ENCODE peak calls at places on chromosomes 12 and 14, in four cellular contexts. One of them, this sample, is unnamed. For H3K4me1, the result is how much of the 10 kb centered on the place peaks cover.

GRCh38 chr12:48034835-48035805 is 30.8 kb upstream of the COL2A1 start:
- DNase-seq in GM23248: no peak
- DNase-seq in CD8-positive, alpha-beta memory T cell: no peak
- DNase-seq in heart right ventricle: no peak
- DNase-seq in this sample: no peak

GRCh38 chr12:57591567-57592325 is 754 bp downstream of the PIP4K2C start:
- DNase-seq in GM23248: peak
- DNase-seq in CD8-positive, alpha-beta memory T cell: no peak
- DNase-seq in heart right ventricle: no peak
- DNase-seq in this sample: no peak

GRCh38 chr14:54354096-54354495 is 42.7 kb upstream of the CDKN3 start:
- DNase-seq in GM23248: no peak
- DNase-seq in CD8-positive, alpha-beta memory T cell: no peak
- DNase-seq in heart right ventricle: no peak
- DNase-seq in this sample: no peak

GRCh38 chr12:25194722-25195055 is 271 bp downstream of the DNAI7 start:
- DNase-seq in heart right ventricle: no peak
- DNase-seq in GM23248: no peak
- DNase-seq in CD8-positive, alpha-beta memory T cell: no peak
- DNase-seq in this sample: no peak

GRCh38 chr12:50551866-50552265 is 47.1 kb downstream of the DIP2B start:
- DNase-seq in CD8-positive, alpha-beta memory T cell: no peak
- DNase-seq in GM23248: no peak
- DNase-seq in heart right ventricle: no peak
- DNase-seq in this sample: no peak

GRCh38 chr14:54102530-54102929 is 145.9 kb upstream of the BMP4 start:
- DNase-seq in heart right ventricle: no peak
- DNase-seq in GM23248: no peak
- DNase-seq in CD8-positive, alpha-beta memory T cell: no peak
- DNase-seq in this sample: no peak

GRCh38 chr14:94011795-94012194 is 14.3 kb upstream of the OTUB2 start:
- DNase-seq in GM23248: peak
- DNase-seq in heart right ventricle: no peak
- DNase-seq in CD8-positive, alpha-beta memory T cell: peak
- DNase-seq in this sample: peak

GRCh38 chr12:52057958-52058576 is 6.8 kb downstream of the NR4A1 start:
- DNase-seq in GM23248: no peak
- DNase-seq in heart right ventricle: no peak
- DNase-seq in CD8-positive, alpha-beta memory T cell: no peak
- DNase-seq in this sample: no peak

GRCh38 chr12:92927436-92928116 is 1.5 kb downstream of the EEA1 start:
- DNase-seq in GM23248: peak
- DNase-seq in CD8-positive, alpha-beta memory T cell: no peak
- DNase-seq in heart right ventricle: no peak
- DNase-seq in this sample: peak

GRCh38 chr12:80634903-80635302 is 72.5 kb upstream of the MYF6 start:
- DNase-seq in CD8-positive, alpha-beta memory T cell: no peak
- DNase-seq in GM23248: no peak
- DNase-seq in heart right ventricle: no peak
- DNase-seq in this sample: no peak

GRCh38 chr12:102680296-102680695 is 199.9 kb upstream of the IGF1 start:
- DNase-seq in GM23248: no peak
- DNase-seq in CD8-positive, alpha-beta memory T cell: no peak
- DNase-seq in heart right ventricle: no peak
- DNase-seq in this sample: no peak

GRCh38 chr14:22448905-22449611 is 140.0 kb downstream of the DAD1 start:
- DNase-seq in CD8-positive, alpha-beta memory T cell: no peak
- DNase-seq in heart right ventricle: no peak
- DNase-seq in GM23248: peak
- DNase-seq in this sample: peak

GRCh38 chr14:64410084-64410774 is 22.1 kb downstream of the MTHFD1 start:
- DNase-seq in CD8-positive, alpha-beta memory T cell: no peak
- DNase-seq in GM23248: peak
- DNase-seq in heart right ventricle: no peak
- DNase-seq in this sample: peak

GRCh38 chr14:91149462-91149861 is 35.6 kb downstream of the DGLUCY start:
- DNase-seq in heart right ventricle: peak
- DNase-seq in CD8-positive, alpha-beta memory T cell: no peak
- DNase-seq in GM23248: peak
- DNase-seq in this sample: peak

GRCh38 chr12:97968641-97969171 is 506.1 kb downstream of the RMST start:
- DNase-seq in CD8-positive, alpha-beta memory T cell: no peak
- DNase-seq in GM23248: no peak
- DNase-seq in heart right ventricle: no peak
- DNase-seq in this sample: no peak

GRCh38 chr14:24634158-24634557 is at the start of gene GZMB:
- DNase-seq in CD8-positive, alpha-beta memory T cell: peak
- DNase-seq in heart right ventricle: no peak
- DNase-seq in GM23248: peak
- DNase-seq in this sample: no peak

GRCh38 chr12:87930033-87930432 is 99.2 kb downstream of the C12orf50 start:
- DNase-seq in CD8-positive, alpha-beta memory T cell: no peak
- DNase-seq in heart right ventricle: no peak
- DNase-seq in GM23248: peak
- DNase-seq in this sample: peak

GRCh38 chr12:11661491-11662085 is 12.1 kb downstream of the ETV6 start:
- DNase-seq in GM23248: no peak
- DNase-seq in heart right ventricle: no peak
- DNase-seq in CD8-positive, alpha-beta memory T cell: no peak
- DNase-seq in this sample: no peak

GRCh38 chr12:85693093-85693665 is 143.0 kb downstream of the RASSF9 start:
- DNase-seq in CD8-positive, alpha-beta memory T cell: no peak
- DNase-seq in heart right ventricle: no peak
- DNase-seq in GM23248: no peak
- DNase-seq in this sample: no peak

GRCh38 chr12:6341439-6342139 is at the start of gene TNFRSF1A:
- DNase-seq in CD8-positive, alpha-beta memory T cell: peak
- DNase-seq in GM23248: peak
- DNase-seq in heart right ventricle: peak
- DNase-seq in this sample: peak

GRCh38 chr12:108394196-108394595 is 55.1 kb upstream of the CMKLR1 start:
- DNase-seq in CD8-positive, alpha-beta memory T cell: no peak
- DNase-seq in GM23248: peak
- DNase-seq in heart right ventricle: peak
- DNase-seq in this sample: peak

GRCh38 chr14:100900837-100901390 is 2.6 kb downstream of the RTL1 start:
- DNase-seq in CD8-positive, alpha-beta memory T cell: no peak
- DNase-seq in heart right ventricle: no peak
- DNase-seq in GM23248: peak
- DNase-seq in this sample: no peak

GRCh38 chr12:51777973-51778372 is 70.5 kb downstream of the FIGNL2 start:
- DNase-seq in GM23248: no peak
- DNase-seq in CD8-positive, alpha-beta memory T cell: no peak
- DNase-seq in heart right ventricle: no peak
- DNase-seq in this sample: no peak

GRCh38 chr12:3333583-3333982 is 157.4 kb upstream of the PRMT8 start:
- DNase-seq in GM23248: no peak
- DNase-seq in CD8-positive, alpha-beta memory T cell: no peak
- DNase-seq in heart right ventricle: peak
- DNase-seq in this sample: no peak

GRCh38 chr12:99157946-99158345 is 489.6 kb upstream of the GARIN6 start:
- DNase-seq in GM23248: no peak
- DNase-seq in CD8-positive, alpha-beta memory T cell: no peak
- DNase-seq in heart right ventricle: no peak
- DNase-seq in this sample: peak
- H3K4me1 ChIP-seq in GM23248: under half
- H3K4me1 ChIP-seq in CD8-positive, alpha-beta memory T cell: under half
- H3K4me1 ChIP-seq in heart right ventricle: under half
- H3K4me1 ChIP-seq in this sample: under half

GRCh38 chr12:113228394-113229028 is 7.2 kb downstream of the TPCN1 start:
- DNase-seq in heart right ventricle: no peak
- DNase-seq in CD8-positive, alpha-beta memory T cell: no peak
- DNase-seq in GM23248: peak
- DNase-seq in this sample: no peak
- H3K4me1 ChIP-seq in heart right ventricle: half or more
- H3K4me1 ChIP-seq in CD8-positive, alpha-beta memory T cell: half or more
- H3K4me1 ChIP-seq in GM23248: under half
- H3K4me1 ChIP-seq in this sample: under half

DNA sequence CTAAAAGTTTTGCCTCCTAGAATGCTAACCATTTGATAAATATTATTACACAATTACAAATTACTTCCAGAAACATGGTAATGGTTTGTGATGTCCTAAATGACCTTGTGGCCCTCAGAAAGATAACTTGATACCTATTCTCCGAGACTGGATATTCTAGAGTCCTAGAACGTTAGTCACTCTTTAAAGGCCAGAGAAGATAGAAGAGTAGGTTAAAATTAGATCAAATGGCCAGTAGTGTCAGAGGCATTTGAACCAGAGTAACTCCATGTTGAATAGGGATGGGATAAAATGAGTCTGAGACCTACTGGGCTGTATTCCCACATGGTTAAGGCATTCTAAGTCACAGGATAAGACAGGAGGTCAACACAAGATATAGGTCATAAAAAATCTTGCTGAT is 96.6 kb upstream of the ADAMTS20 start:
- DNase-seq in GM23248: no peak
- DNase-seq in CD8-positive, alpha-beta memory T cell: no peak
- DNase-seq in heart right ventricle: no peak
- DNase-seq in this sample: no peak
- H3K4me1 ChIP-seq in GM23248: under half
- H3K4me1 ChIP-seq in CD8-positive, alpha-beta memory T cell: under half
- H3K4me1 ChIP-seq in heart right ventricle: under half
- H3K4me1 ChIP-seq in this sample: under half

GRCh38 chr14:89267656-89268055 is 149.4 kb downstream of the FOXN3 start:
- DNase-seq in CD8-positive, alpha-beta memory T cell: no peak
- DNase-seq in GM23248: no peak
- DNase-seq in heart right ventricle: no peak
- DNase-seq in this sample: no peak
- H3K4me1 ChIP-seq in CD8-positive, alpha-beta memory T cell: under half
- H3K4me1 ChIP-seq in GM23248: under half
- H3K4me1 ChIP-seq in heart right ventricle: half or more
- H3K4me1 ChIP-seq in this sample: under half

DNA sequence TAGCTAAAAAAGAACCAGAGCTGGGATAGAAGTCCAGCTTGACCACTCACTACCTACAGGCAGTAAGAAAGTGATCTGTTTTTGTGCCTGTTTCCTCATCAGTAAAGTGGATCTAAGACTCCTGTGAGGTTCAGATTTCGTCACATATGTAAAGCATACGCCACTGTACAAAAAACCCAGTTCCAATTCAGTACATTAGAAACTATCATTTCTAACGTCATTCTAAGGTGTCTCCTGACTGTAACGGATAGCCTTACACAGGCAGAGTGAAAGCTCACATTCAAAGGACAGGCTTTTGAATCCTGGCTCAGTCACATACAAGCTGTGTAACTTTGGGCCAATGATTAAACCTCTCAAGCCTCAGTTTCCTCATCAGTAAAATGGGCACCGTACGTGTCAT is 3.5 kb downstream of the SLC15A4 start:
- DNase-seq in heart right ventricle: no peak
- DNase-seq in GM23248: no peak
- DNase-seq in CD8-positive, alpha-beta memory T cell: no peak
- DNase-seq in this sample: no peak
- H3K4me1 ChIP-seq in heart right ventricle: half or more
- H3K4me1 ChIP-seq in GM23248: under half
- H3K4me1 ChIP-seq in CD8-positive, alpha-beta memory T cell: under half
- H3K4me1 ChIP-seq in this sample: under half

DNA sequence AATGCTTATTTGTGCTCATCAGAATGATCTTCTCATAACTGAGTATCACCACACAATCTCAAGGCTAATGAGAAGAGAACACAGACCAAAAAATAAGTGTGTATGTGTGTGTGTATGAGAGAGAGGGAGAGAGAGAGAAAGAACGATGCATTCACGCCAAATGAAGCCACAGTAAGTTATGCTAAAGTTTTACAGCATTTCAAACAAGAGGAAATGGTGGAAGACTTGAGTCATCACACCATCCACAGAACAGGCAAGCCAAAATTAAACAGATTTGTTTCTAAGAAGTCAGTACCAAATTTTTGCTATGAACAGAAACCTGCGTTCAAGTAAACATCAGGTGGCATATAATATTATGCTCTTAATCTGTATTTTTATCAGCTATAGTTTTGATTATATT is 141.2 kb downstream of the MED13L start:
- DNase-seq in GM23248: peak
- DNase-seq in CD8-positive, alpha-beta memory T cell: no peak
- DNase-seq in heart right ventricle: no peak
- DNase-seq in this sample: peak
- H3K4me1 ChIP-seq in GM23248: half or more
- H3K4me1 ChIP-seq in CD8-positive, alpha-beta memory T cell: under half
- H3K4me1 ChIP-seq in heart right ventricle: half or more
- H3K4me1 ChIP-seq in this sample: under half